ENCODE peak calls at places on chromosomes 13 and 19, in eight cellular contexts. E is cardiac fibroblast; O is fibroblast of lung; G is NCI-H1930; Q is activated CD8-positive, alpha-beta memory T cell treated with anti-CD3 and anti-CD28 coated beads for 1 hour; N is frontal cortex; F is HT-29; L is naive thymus-derived CD8-positive, alpha-beta T cell. T is an unnamed sample.

GRCh38 chr13:27967736-27968315 is 1.3 kb downstream of the CDX2 start:
- DNase-seq in E (no peak), O (no peak), G (no peak), Q (no peak), N (peak), F (peak), L (no peak), T (no peak)

GRCh38 chr13:76879211-76879875 is 6.9 kb downstream of the KCTD12 start:
- DNase-seq in E (peak), O (peak), G (no peak), Q (peak), N (no peak), F (peak), L (peak), T (no peak)

GRCh38 chr19:35142531-35143230 is 374 bp upstream of the FXYD7 start:
- DNase-seq in E (no peak), O (no peak), G (peak), Q (peak), N (peak), F (no peak), L (peak), T (no peak)

GRCh38 chr19:49469828-49470614 is 4.0 kb upstream of the FLT3LG start:
- DNase-seq in E (no peak), O (no peak), G (no peak), Q (peak), N (no peak), F (no peak), L (peak), T (no peak)

GRCh38 chr19:56080669-56081401 is 40.3 kb downstream of the ZNF787 start:
- DNase-seq in E (peak), O (peak), G (peak), Q (peak), N (no peak), F (peak), L (peak), T (peak)

GRCh38 chr19:41753936-41754529 is 1.3 kb upstream of the CEACAM6 start:
- DNase-seq in E (peak), O (peak), G (peak), Q (peak), N (no peak), F (peak), L (peak), T (peak)

GRCh38 chr19:47641891-47642485 is 33.1 kb downstream of the BICRA start:
- DNase-seq in E (no peak), O (no peak), G (no peak), Q (no peak), N (no peak), F (no peak), L (no peak), T (no peak)

GRCh38 chr19:48004236-48004635 is 9.8 kb downstream of the ELSPBP1 start:
- DNase-seq in E (no peak), O (no peak), G (no peak), Q (no peak), N (no peak), F (no peak), L (no peak), T (no peak)

GRCh38 chr13:32824671-32825070 is 191.6 kb upstream of the KL start:
- DNase-seq in E (peak), O (peak), G (no peak), Q (no peak), N (no peak), F (peak), L (no peak), T (no peak)

GRCh38 chr13:100530645-100531044 is 57.9 kb downstream of the GGACT start:
- DNase-seq in E (peak), O (no peak), G (no peak), Q (no peak), N (peak), F (no peak), L (no peak), T (no peak)

GRCh38 chr19:48419158-48419920 is 25.9 kb downstream of the GRIN2D start:
- DNase-seq in E (peak), O (peak), G (peak), Q (peak), N (no peak), F (no peak), L (peak), T (peak)

GRCh38 chr13:41344358-41344757 is 33.3 kb downstream of the NAA16 start:
- DNase-seq in E (no peak), O (no peak), G (no peak), Q (no peak), N (no peak), F (no peak), L (no peak), T (no peak)

GRCh38 chr19:14494910-14495677 is 833 bp downstream of the GIPC1 start:
- DNase-seq in E (no peak), O (no peak), G (no peak), Q (no peak), N (no peak), F (peak), L (no peak), T (no peak)

GRCh38 chr19:6372594-6373095 is at the start of gene ALKBH7:
- DNase-seq in E (peak), O (peak), G (peak), Q (peak), N (peak), F (peak), L (peak), T (peak)

GRCh38 chr13:110302154-110302553 is 4.8 kb downstream of the COL4A1 start:
- DNase-seq in E (no peak), O (no peak), G (no peak), Q (no peak), N (no peak), F (no peak), L (no peak), T (no peak)

GRCh38 chr13:73288596-73288995 is 229.8 kb downstream of the KLF5 start:
- DNase-seq in E (no peak), O (no peak), G (no peak), Q (no peak), N (no peak), F (peak), L (no peak), T (no peak)

GRCh38 chr19:37942516-37942902 is 35.5 kb downstream of the SIPA1L3 start:
- DNase-seq in E (no peak), O (no peak), G (no peak), Q (no peak), N (no peak), F (no peak), L (no peak), T (no peak)

GRCh38 chr19:55554302-55554701 is 9.0 kb upstream of the SBK3 start:
- DNase-seq in E (no peak), O (no peak), G (no peak), Q (no peak), N (no peak), F (no peak), L (no peak), T (no peak)

GRCh38 chr19:10420444-10421239 is at the start of gene PDE4A:
- DNase-seq in E (peak), O (peak), G (peak), Q (no peak), N (peak), F (no peak), L (no peak), T (no peak)

GRCh38 chr19:6753178-6754031 is 13.8 kb downstream of the SH2D3A start:
- DNase-seq in E (peak), O (peak), G (no peak), Q (peak), N (no peak), F (peak), L (peak), T (no peak)